ENCODE peak calls at places on chromosomes 11 and 22, in ten cellular contexts. One of them, this sample, is unnamed.

GRCh38 chr11:2221024-2221423 is 49.4 kb downstream of the ASCL2 start:
- DNase-seq in hypothalamus: no peak
- DNase-seq in heart left ventricle: no peak
- DNase-seq in amniotic stem cell: no peak
- DNase-seq in activated CD4-positive, alpha-beta T cell treated with anti-CD3 and anti-CD28 coated beads, Interleukin-2, amount 50 U/mL, for 1 hour: no peak
- DNase-seq in activated T-cell treated with anti-CD3 and anti-CD28 coated beads, Interleukin-2, amount 50 U/mL, for 72 hours: no peak
- DNase-seq in AG04450: no peak
- DNase-seq in left cardiac atrium: no peak
- DNase-seq in fibroblast of mammary gland: no peak
- DNase-seq in GM23338: no peak
- DNase-seq in this sample: no peak

GRCh38 chr22:42160830-42161696 is 30.5 kb upstream of the CYP2D6 start:
- DNase-seq in hypothalamus: no peak
- DNase-seq in heart left ventricle: no peak
- DNase-seq in amniotic stem cell: no peak
- DNase-seq in activated CD4-positive, alpha-beta T cell treated with anti-CD3 and anti-CD28 coated beads, Interleukin-2, amount 50 U/mL, for 1 hour: no peak
- DNase-seq in activated T-cell treated with anti-CD3 and anti-CD28 coated beads, Interleukin-2, amount 50 U/mL, for 72 hours: no peak
- DNase-seq in AG04450: no peak
- DNase-seq in left cardiac atrium: no peak
- DNase-seq in fibroblast of mammary gland: no peak
- DNase-seq in GM23338: no peak
- DNase-seq in this sample: no peak

GRCh38 chr11:65657426-65657825 is 5.3 kb downstream of the RELA start:
- DNase-seq in hypothalamus: no peak
- DNase-seq in heart left ventricle: no peak
- DNase-seq in amniotic stem cell: no peak
- DNase-seq in activated CD4-positive, alpha-beta T cell treated with anti-CD3 and anti-CD28 coated beads, Interleukin-2, amount 50 U/mL, for 1 hour: no peak
- DNase-seq in activated T-cell treated with anti-CD3 and anti-CD28 coated beads, Interleukin-2, amount 50 U/mL, for 72 hours: no peak
- DNase-seq in AG04450: no peak
- DNase-seq in left cardiac atrium: no peak
- DNase-seq in fibroblast of mammary gland: no peak
- DNase-seq in GM23338: no peak
- DNase-seq in this sample: no peak

GRCh38 chr11:69614085-69614484 is 26.9 kb upstream of the CCND1 start:
- DNase-seq in hypothalamus: no peak
- DNase-seq in heart left ventricle: no peak
- DNase-seq in amniotic stem cell: no peak
- DNase-seq in activated CD4-positive, alpha-beta T cell treated with anti-CD3 and anti-CD28 coated beads, Interleukin-2, amount 50 U/mL, for 1 hour: no peak
- DNase-seq in activated T-cell treated with anti-CD3 and anti-CD28 coated beads, Interleukin-2, amount 50 U/mL, for 72 hours: no peak
- DNase-seq in AG04450: no peak
- DNase-seq in left cardiac atrium: no peak
- DNase-seq in fibroblast of mammary gland: no peak
- DNase-seq in GM23338: no peak
- DNase-seq in this sample: no peak

GRCh38 chr11:15123849-15124248 is 9.1 kb downstream of the INSC start:
- DNase-seq in hypothalamus: no peak
- DNase-seq in heart left ventricle: no peak
- DNase-seq in amniotic stem cell: peak; percentile 39
- DNase-seq in activated CD4-positive, alpha-beta T cell treated with anti-CD3 and anti-CD28 coated beads, Interleukin-2, amount 50 U/mL, for 1 hour: no peak
- DNase-seq in activated T-cell treated with anti-CD3 and anti-CD28 coated beads, Interleukin-2, amount 50 U/mL, for 72 hours: no peak
- DNase-seq in AG04450: peak; percentile 37
- DNase-seq in left cardiac atrium: no peak
- DNase-seq in fibroblast of mammary gland: peak; percentile 96
- DNase-seq in GM23338: no peak
- DNase-seq in this sample: no peak

GRCh38 chr22:32858121-32858703 is 56.7 kb downstream of the TIMP3 start:
- DNase-seq in hypothalamus: no peak
- DNase-seq in heart left ventricle: no peak
- DNase-seq in amniotic stem cell: no peak
- DNase-seq in activated CD4-positive, alpha-beta T cell treated with anti-CD3 and anti-CD28 coated beads, Interleukin-2, amount 50 U/mL, for 1 hour: no peak
- DNase-seq in activated T-cell treated with anti-CD3 and anti-CD28 coated beads, Interleukin-2, amount 50 U/mL, for 72 hours: no peak
- DNase-seq in AG04450: no peak
- DNase-seq in left cardiac atrium: no peak
- DNase-seq in fibroblast of mammary gland: no peak
- DNase-seq in GM23338: no peak
- DNase-seq in this sample: no peak

GRCh38 chr11:86519064-86519911 is 144.6 kb downstream of the CCDC81 start:
- DNase-seq in hypothalamus: no peak
- DNase-seq in heart left ventricle: peak; percentile 38
- DNase-seq in amniotic stem cell: peak; percentile 50
- DNase-seq in activated CD4-positive, alpha-beta T cell treated with anti-CD3 and anti-CD28 coated beads, Interleukin-2, amount 50 U/mL, for 1 hour: no peak
- DNase-seq in activated T-cell treated with anti-CD3 and anti-CD28 coated beads, Interleukin-2, amount 50 U/mL, for 72 hours: no peak
- DNase-seq in AG04450: peak; percentile 76
- DNase-seq in left cardiac atrium: no peak
- DNase-seq in fibroblast of mammary gland: peak; percentile 52
- DNase-seq in GM23338: no peak
- DNase-seq in this sample: peak; percentile 82

GRCh38 chr11:4154503-4154902 is 59.9 kb downstream of the RRM1 start:
- DNase-seq in hypothalamus: no peak
- DNase-seq in heart left ventricle: no peak
- DNase-seq in amniotic stem cell: no peak
- DNase-seq in activated CD4-positive, alpha-beta T cell treated with anti-CD3 and anti-CD28 coated beads, Interleukin-2, amount 50 U/mL, for 1 hour: no peak
- DNase-seq in activated T-cell treated with anti-CD3 and anti-CD28 coated beads, Interleukin-2, amount 50 U/mL, for 72 hours: no peak
- DNase-seq in AG04450: no peak
- DNase-seq in left cardiac atrium: no peak
- DNase-seq in fibroblast of mammary gland: no peak
- DNase-seq in GM23338: no peak
- DNase-seq in this sample: no peak

GRCh38 chr22:42633013-42633412 is 7.4 kb downstream of the ATP5MGL start:
- DNase-seq in hypothalamus: no peak
- DNase-seq in heart left ventricle: no peak
- DNase-seq in amniotic stem cell: no peak
- DNase-seq in activated CD4-positive, alpha-beta T cell treated with anti-CD3 and anti-CD28 coated beads, Interleukin-2, amount 50 U/mL, for 1 hour: no peak
- DNase-seq in activated T-cell treated with anti-CD3 and anti-CD28 coated beads, Interleukin-2, amount 50 U/mL, for 72 hours: no peak
- DNase-seq in AG04450: no peak
- DNase-seq in left cardiac atrium: no peak
- DNase-seq in fibroblast of mammary gland: no peak
- DNase-seq in GM23338: no peak
- DNase-seq in this sample: no peak

GRCh38 chr11:1622076-1622475 is at the start of gene KRTAP5-4:
- DNase-seq in hypothalamus: no peak
- DNase-seq in heart left ventricle: no peak
- DNase-seq in amniotic stem cell: no peak
- DNase-seq in activated CD4-positive, alpha-beta T cell treated with anti-CD3 and anti-CD28 coated beads, Interleukin-2, amount 50 U/mL, for 1 hour: no peak
- DNase-seq in activated T-cell treated with anti-CD3 and anti-CD28 coated beads, Interleukin-2, amount 50 U/mL, for 72 hours: no peak
- DNase-seq in AG04450: no peak
- DNase-seq in left cardiac atrium: no peak
- DNase-seq in fibroblast of mammary gland: no peak
- DNase-seq in GM23338: no peak
- DNase-seq in this sample: no peak

GRCh38 chr11:12693075-12693473 is 18.9 kb downstream of the TEAD1 start:
- DNase-seq in hypothalamus: no peak
- DNase-seq in heart left ventricle: peak; percentile 38
- DNase-seq in amniotic stem cell: no peak
- DNase-seq in activated CD4-positive, alpha-beta T cell treated with anti-CD3 and anti-CD28 coated beads, Interleukin-2, amount 50 U/mL, for 1 hour: no peak
- DNase-seq in activated T-cell treated with anti-CD3 and anti-CD28 coated beads, Interleukin-2, amount 50 U/mL, for 72 hours: no peak
- DNase-seq in AG04450: no peak
- DNase-seq in left cardiac atrium: peak; percentile 26
- DNase-seq in fibroblast of mammary gland: peak; percentile 79
- DNase-seq in GM23338: no peak
- DNase-seq in this sample: no peak

GRCh38 chr11:16792426-16792825 is 54.0 kb downstream of the C11orf58 start:
- DNase-seq in hypothalamus: no peak
- DNase-seq in heart left ventricle: no peak
- DNase-seq in amniotic stem cell: no peak
- DNase-seq in activated CD4-positive, alpha-beta T cell treated with anti-CD3 and anti-CD28 coated beads, Interleukin-2, amount 50 U/mL, for 1 hour: no peak
- DNase-seq in activated T-cell treated with anti-CD3 and anti-CD28 coated beads, Interleukin-2, amount 50 U/mL, for 72 hours: no peak
- DNase-seq in AG04450: no peak
- DNase-seq in left cardiac atrium: no peak
- DNase-seq in fibroblast of mammary gland: no peak
- DNase-seq in GM23338: no peak
- DNase-seq in this sample: no peak

GRCh38 chr22:27715078-27715477 is 86.5 kb downstream of the MN1 start:
- DNase-seq in hypothalamus: peak; percentile 10
- DNase-seq in heart left ventricle: no peak
- DNase-seq in amniotic stem cell: no peak
- DNase-seq in activated CD4-positive, alpha-beta T cell treated with anti-CD3 and anti-CD28 coated beads, Interleukin-2, amount 50 U/mL, for 1 hour: no peak
- DNase-seq in activated T-cell treated with anti-CD3 and anti-CD28 coated beads, Interleukin-2, amount 50 U/mL, for 72 hours: no peak
- DNase-seq in AG04450: no peak
- DNase-seq in left cardiac atrium: peak; percentile 19
- DNase-seq in fibroblast of mammary gland: no peak
- DNase-seq in GM23338: no peak
- DNase-seq in this sample: no peak

GRCh38 chr11:100316990-100317389 is 370.1 kb upstream of the ARHGAP42 start:
- DNase-seq in hypothalamus: no peak
- DNase-seq in heart left ventricle: no peak
- DNase-seq in amniotic stem cell: no peak
- DNase-seq in activated CD4-positive, alpha-beta T cell treated with anti-CD3 and anti-CD28 coated beads, Interleukin-2, amount 50 U/mL, for 1 hour: no peak
- DNase-seq in activated T-cell treated with anti-CD3 and anti-CD28 coated beads, Interleukin-2, amount 50 U/mL, for 72 hours: no peak
- DNase-seq in AG04450: no peak
- DNase-seq in left cardiac atrium: no peak
- DNase-seq in fibroblast of mammary gland: no peak
- DNase-seq in GM23338: no peak
- DNase-seq in this sample: no peak

GRCh38 chr22:38964306-38964705 is 6.9 kb downstream of the APOBEC3A start:
- DNase-seq in hypothalamus: no peak
- DNase-seq in heart left ventricle: no peak
- DNase-seq in amniotic stem cell: no peak
- DNase-seq in activated CD4-positive, alpha-beta T cell treated with anti-CD3 and anti-CD28 coated beads, Interleukin-2, amount 50 U/mL, for 1 hour: no peak
- DNase-seq in activated T-cell treated with anti-CD3 and anti-CD28 coated beads, Interleukin-2, amount 50 U/mL, for 72 hours: no peak
- DNase-seq in AG04450: no peak
- DNase-seq in left cardiac atrium: no peak
- DNase-seq in fibroblast of mammary gland: no peak
- DNase-seq in GM23338: no peak
- DNase-seq in this sample: no peak

GRCh38 chr22:38740754-38741153 is 15.0 kb downstream of the SUN2 start:
- DNase-seq in hypothalamus: no peak
- DNase-seq in heart left ventricle: peak; percentile 8
- DNase-seq in amniotic stem cell: no peak
- DNase-seq in activated CD4-positive, alpha-beta T cell treated with anti-CD3 and anti-CD28 coated beads, Interleukin-2, amount 50 U/mL, for 1 hour: no peak
- DNase-seq in activated T-cell treated with anti-CD3 and anti-CD28 coated beads, Interleukin-2, amount 50 U/mL, for 72 hours: no peak
- DNase-seq in AG04450: no peak
- DNase-seq in left cardiac atrium: no peak
- DNase-seq in fibroblast of mammary gland: no peak
- DNase-seq in GM23338: no peak
- DNase-seq in this sample: no peak

GRCh38 chr11:20110908-20111669 is 49.2 kb downstream of the DBX1 start:
- DNase-seq in hypothalamus: no peak
- DNase-seq in heart left ventricle: no peak
- DNase-seq in amniotic stem cell: no peak
- DNase-seq in activated CD4-positive, alpha-beta T cell treated with anti-CD3 and anti-CD28 coated beads, Interleukin-2, amount 50 U/mL, for 1 hour: no peak
- DNase-seq in activated T-cell treated with anti-CD3 and anti-CD28 coated beads, Interleukin-2, amount 50 U/mL, for 72 hours: peak; percentile 63
- DNase-seq in AG04450: no peak
- DNase-seq in left cardiac atrium: no peak
- DNase-seq in fibroblast of mammary gland: peak; percentile 97
- DNase-seq in GM23338: peak; percentile 93
- DNase-seq in this sample: no peak

GRCh38 chr11:87473174-87473573 is 435.4 kb downstream of the TMEM135 start:
- DNase-seq in hypothalamus: no peak
- DNase-seq in heart left ventricle: no peak
- DNase-seq in amniotic stem cell: peak; percentile 37
- DNase-seq in activated CD4-positive, alpha-beta T cell treated with anti-CD3 and anti-CD28 coated beads, Interleukin-2, amount 50 U/mL, for 1 hour: no peak
- DNase-seq in activated T-cell treated with anti-CD3 and anti-CD28 coated beads, Interleukin-2, amount 50 U/mL, for 72 hours: no peak
- DNase-seq in AG04450: peak; percentile 87
- DNase-seq in left cardiac atrium: no peak
- DNase-seq in fibroblast of mammary gland: peak; percentile 76
- DNase-seq in GM23338: no peak
- DNase-seq in this sample: peak; percentile 66

GRCh38 chr11:86198156-86198555 is 46.4 kb upstream of the EED start:
- DNase-seq in hypothalamus: no peak
- DNase-seq in heart left ventricle: no peak
- DNase-seq in amniotic stem cell: no peak
- DNase-seq in activated CD4-positive, alpha-beta T cell treated with anti-CD3 and anti-CD28 coated beads, Interleukin-2, amount 50 U/mL, for 1 hour: no peak
- DNase-seq in activated T-cell treated with anti-CD3 and anti-CD28 coated beads, Interleukin-2, amount 50 U/mL, for 72 hours: no peak
- DNase-seq in AG04450: no peak
- DNase-seq in left cardiac atrium: no peak
- DNase-seq in fibroblast of mammary gland: no peak
- DNase-seq in GM23338: no peak
- DNase-seq in this sample: no peak

GRCh38 chr11:103384652-103385051 is 275.4 kb downstream of the DYNC2H1 start:
- DNase-seq in hypothalamus: no peak
- DNase-seq in heart left ventricle: no peak
- DNase-seq in amniotic stem cell: no peak
- DNase-seq in activated CD4-positive, alpha-beta T cell treated with anti-CD3 and anti-CD28 coated beads, Interleukin-2, amount 50 U/mL, for 1 hour: no peak
- DNase-seq in activated T-cell treated with anti-CD3 and anti-CD28 coated beads, Interleukin-2, amount 50 U/mL, for 72 hours: no peak
- DNase-seq in AG04450: no peak
- DNase-seq in left cardiac atrium: no peak
- DNase-seq in fibroblast of mammary gland: no peak
- DNase-seq in GM23338: no peak
- DNase-seq in this sample: no peak

GRCh38 chr11:76787911-76788596 is 4.9 kb downstream of the TSKU start:
- DNase-seq in hypothalamus: no peak
- DNase-seq in heart left ventricle: peak; percentile 57
- DNase-seq in amniotic stem cell: no peak
- DNase-seq in activated CD4-positive, alpha-beta T cell treated with anti-CD3 and anti-CD28 coated beads, Interleukin-2, amount 50 U/mL, for 1 hour: no peak
- DNase-seq in activated T-cell treated with anti-CD3 and anti-CD28 coated beads, Interleukin-2, amount 50 U/mL, for 72 hours: no peak
- DNase-seq in AG04450: no peak
- DNase-seq in left cardiac atrium: no peak
- DNase-seq in fibroblast of mammary gland: peak; percentile 79
- DNase-seq in GM23338: no peak
- DNase-seq in this sample: no peak

GRCh38 chr22:41674941-41675340 is 13.7 kb downstream of the SNU13 start:
- DNase-seq in hypothalamus: no peak
- DNase-seq in heart left ventricle: no peak
- DNase-seq in amniotic stem cell: no peak
- DNase-seq in activated CD4-positive, alpha-beta T cell treated with anti-CD3 and anti-CD28 coated beads, Interleukin-2, amount 50 U/mL, for 1 hour: no peak
- DNase-seq in activated T-cell treated with anti-CD3 and anti-CD28 coated beads, Interleukin-2, amount 50 U/mL, for 72 hours: no peak
- DNase-seq in AG04450: no peak
- DNase-seq in left cardiac atrium: no peak
- DNase-seq in fibroblast of mammary gland: no peak
- DNase-seq in GM23338: no peak
- DNase-seq in this sample: no peak

GRCh38 chr11:8932564-8933180 is at the start of gene C11orf16:
- DNase-seq in hypothalamus: no peak
- DNase-seq in heart left ventricle: no peak
- DNase-seq in amniotic stem cell: no peak
- DNase-seq in activated CD4-positive, alpha-beta T cell treated with anti-CD3 and anti-CD28 coated beads, Interleukin-2, amount 50 U/mL, for 1 hour: no peak
- DNase-seq in activated T-cell treated with anti-CD3 and anti-CD28 coated beads, Interleukin-2, amount 50 U/mL, for 72 hours: no peak
- DNase-seq in AG04450: no peak
- DNase-seq in left cardiac atrium: no peak
- DNase-seq in fibroblast of mammary gland: no peak
- DNase-seq in GM23338: peak; percentile 67
- DNase-seq in this sample: no peak

GRCh38 chr11:88404932-88405710 is 67.6 kb upstream of the CTSC start:
- DNase-seq in hypothalamus: no peak
- DNase-seq in heart left ventricle: no peak
- DNase-seq in amniotic stem cell: no peak
- DNase-seq in activated CD4-positive, alpha-beta T cell treated with anti-CD3 and anti-CD28 coated beads, Interleukin-2, amount 50 U/mL, for 1 hour: no peak
- DNase-seq in activated T-cell treated with anti-CD3 and anti-CD28 coated beads, Interleukin-2, amount 50 U/mL, for 72 hours: no peak
- DNase-seq in AG04450: no peak
- DNase-seq in left cardiac atrium: no peak
- DNase-seq in fibroblast of mammary gland: no peak
- DNase-seq in GM23338: no peak
- DNase-seq in this sample: no peak

GRCh38 chr11:118281284-118281683 is 17.2 kb upstream of the MPZL2 start:
- DNase-seq in hypothalamus: no peak
- DNase-seq in heart left ventricle: no peak
- DNase-seq in amniotic stem cell: no peak
- DNase-seq in activated CD4-positive, alpha-beta T cell treated with anti-CD3 and anti-CD28 coated beads, Interleukin-2, amount 50 U/mL, for 1 hour: no peak
- DNase-seq in activated T-cell treated with anti-CD3 and anti-CD28 coated beads, Interleukin-2, amount 50 U/mL, for 72 hours: peak; percentile 33
- DNase-seq in AG04450: no peak
- DNase-seq in left cardiac atrium: no peak
- DNase-seq in fibroblast of mammary gland: no peak
- DNase-seq in GM23338: no peak
- DNase-seq in this sample: no peak

GRCh38 chr11:18706330-18707243 is 8.0 kb downstream of the TMEM86A start:
- DNase-seq in hypothalamus: no peak
- DNase-seq in heart left ventricle: peak; percentile 72
- DNase-seq in amniotic stem cell: no peak
- DNase-seq in activated CD4-positive, alpha-beta T cell treated with anti-CD3 and anti-CD28 coated beads, Interleukin-2, amount 50 U/mL, for 1 hour: peak; percentile 53
- DNase-seq in activated T-cell treated with anti-CD3 and anti-CD28 coated beads, Interleukin-2, amount 50 U/mL, for 72 hours: peak; percentile 46
- DNase-seq in AG04450: no peak
- DNase-seq in left cardiac atrium: peak; percentile 80
- DNase-seq in fibroblast of mammary gland: peak; percentile 48
- DNase-seq in GM23338: peak; percentile 88
- DNase-seq in this sample: no peak

GRCh38 chr22:17370766-17371181 is 1.5 kb downstream of the CECR2 start:
- DNase-seq in hypothalamus: no peak
- DNase-seq in heart left ventricle: no peak
- DNase-seq in amniotic stem cell: no peak
- DNase-seq in activated CD4-positive, alpha-beta T cell treated with anti-CD3 and anti-CD28 coated beads, Interleukin-2, amount 50 U/mL, for 1 hour: no peak
- DNase-seq in activated T-cell treated with anti-CD3 and anti-CD28 coated beads, Interleukin-2, amount 50 U/mL, for 72 hours: no peak
- DNase-seq in AG04450: no peak
- DNase-seq in left cardiac atrium: no peak
- DNase-seq in fibroblast of mammary gland: no peak
- DNase-seq in GM23338: no peak
- DNase-seq in this sample: no peak

GRCh38 chr22:18909556-18909955 is 3.4 kb downstream of the DGCR6 start:
- DNase-seq in hypothalamus: no peak
- DNase-seq in heart left ventricle: peak; percentile 13
- DNase-seq in amniotic stem cell: no peak
- DNase-seq in activated CD4-positive, alpha-beta T cell treated with anti-CD3 and anti-CD28 coated beads, Interleukin-2, amount 50 U/mL, for 1 hour: no peak
- DNase-seq in activated T-cell treated with anti-CD3 and anti-CD28 coated beads, Interleukin-2, amount 50 U/mL, for 72 hours: no peak
- DNase-seq in AG04450: no peak
- DNase-seq in left cardiac atrium: no peak
- DNase-seq in fibroblast of mammary gland: no peak
- DNase-seq in GM23338: no peak
- DNase-seq in this sample: no peak